ENCODE peak calls at places on chromosomes 11 and 22, in seven cellular contexts. G, H, P, J, V, M and D are unnamed samples.

GRCh38 chr11:1843796-1844195 is 5.0 kb downstream of the TNNI2 start:
- DNase-seq in G (no peak), H (no peak), P (no peak), J (no peak), V (no peak), M (no peak), D (no peak)

GRCh38 chr11:77311701-77312100 is 10.2 kb upstream of the GDPD4 start:
- DNase-seq in G (no peak), H (no peak), P (no peak), J (no peak), V (no peak), M (no peak), D (no peak)

GRCh38 chr11:72338741-72339140 is 94.8 kb upstream of the PHOX2A start:
- DNase-seq in G (no peak), H (no peak), P (no peak), J (no peak), V (no peak), M (no peak), D (no peak)

GRCh38 chr11:111785886-111786412 is 19.8 kb upstream of the PPP2R1B start:
- DNase-seq in G (no peak), H (no peak), P (no peak), J (no peak), V (no peak), M (no peak), D (no peak)

GRCh38 chr22:19960491-19961200 is 19.0 kb upstream of the TXNRD2 start:
- DNase-seq in G (no peak), H (no peak), P (no peak), J (no peak), V (no peak), M (no peak), D (no peak)

GRCh38 chr11:12170984-12171383 is 60.6 kb downstream of the MICAL2 start:
- DNase-seq in G (no peak), H (no peak), P (no peak), J (no peak), V (no peak), M (peak; percentile 51), D (no peak)

GRCh38 chr11:108019870-108020540 is 11.3 kb downstream of the CUL5 start:
- DNase-seq in G (no peak), H (no peak), P (no peak), J (no peak), V (no peak), M (no peak), D (no peak)

GRCh38 chr11:72483412-72484186 is 49.3 kb upstream of the CLPB start:
- DNase-seq in G (no peak), H (peak; percentile 6), P (no peak), J (no peak), V (no peak), M (no peak), D (no peak)

GRCh38 chr22:47112994-47113879 is 350.8 kb downstream of the TBC1D22A start:
- DNase-seq in G (no peak), H (no peak), P (no peak), J (no peak), V (no peak), M (no peak), D (no peak)

GRCh38 chr22:29308148-29308790 is 1.8 kb downstream of the GAS2L1 start:
- DNase-seq in G (no peak), H (no peak), P (no peak), J (no peak), V (no peak), M (peak; percentile 50), D (peak; percentile 26)

GRCh38 chr11:14676068-14676467 is 32.5 kb downstream of the PDE3B start:
- DNase-seq in G (no peak), H (no peak), P (no peak), J (no peak), V (no peak), M (no peak), D (no peak)

GRCh38 chr11:35846874-35847273 is 97.0 kb upstream of the LDLRAD3 start:
- DNase-seq in G (no peak), H (no peak), P (no peak), J (no peak), V (no peak), M (no peak), D (no peak)

GRCh38 chr22:42360348-42360747 is 71.9 kb downstream of the NFAM1 start:
- DNase-seq in G (no peak), H (no peak), P (no peak), J (no peak), V (no peak), M (no peak), D (no peak)

GRCh38 chr11:122234257-122234656 is 118.2 kb upstream of the BLID start:
- DNase-seq in G (no peak), H (no peak), P (no peak), J (no peak), V (no peak), M (no peak), D (no peak)

GRCh38 chr11:48049036-48049435 is 68.7 kb downstream of the PTPRJ start:
- DNase-seq in G (no peak), H (no peak), P (no peak), J (no peak), V (no peak), M (no peak), D (no peak)

GRCh38 chr11:130390071-130390758 is 38.2 kb downstream of the ADAMTS8 start:
- DNase-seq in G (no peak), H (no peak), P (no peak), J (no peak), V (peak; percentile 25), M (no peak), D (no peak)

GRCh38 chr11:80524330-80524729 is 1083.5 kb upstream of the TENM4 start:
- DNase-seq in G (no peak), H (no peak), P (no peak), J (no peak), V (no peak), M (no peak), D (no peak)

GRCh38 chr11:3231550-3231850 is 717 bp downstream of the MRGPRE start:
- DNase-seq in G (no peak), H (no peak), P (peak; percentile 11), J (no peak), V (no peak), M (no peak), D (no peak)

GRCh38 chr11:134613646-134614045 is 201.6 kb upstream of the B3GAT1 start:
- DNase-seq in G (no peak), H (no peak), P (no peak), J (no peak), V (no peak), M (no peak), D (no peak)

GRCh38 chr11:122128146-122128545 is 12.1 kb upstream of the BLID start:
- DNase-seq in G (no peak), H (no peak), P (no peak), J (no peak), V (no peak), M (no peak), D (no peak)

GRCh38 chr11:59706518-59707285 is 6.9 kb downstream of the OR10V1 start:
- DNase-seq in G (no peak), H (peak; percentile 36), P (no peak), J (no peak), V (peak; percentile 38), M (no peak), D (no peak)

GRCh38 chr11:117691206-117691490 is 105.9 kb downstream of the DSCAML1 start:
- DNase-seq in G (no peak), H (no peak), P (no peak), J (no peak), V (no peak), M (no peak), D (no peak)

GRCh38 chr11:119101367-119101758 is 290 bp downstream of the DPAGT1 start:
- DNase-seq in G (no peak), H (no peak), P (no peak), J (no peak), V (no peak), M (no peak), D (peak; percentile 25)

DNA sequence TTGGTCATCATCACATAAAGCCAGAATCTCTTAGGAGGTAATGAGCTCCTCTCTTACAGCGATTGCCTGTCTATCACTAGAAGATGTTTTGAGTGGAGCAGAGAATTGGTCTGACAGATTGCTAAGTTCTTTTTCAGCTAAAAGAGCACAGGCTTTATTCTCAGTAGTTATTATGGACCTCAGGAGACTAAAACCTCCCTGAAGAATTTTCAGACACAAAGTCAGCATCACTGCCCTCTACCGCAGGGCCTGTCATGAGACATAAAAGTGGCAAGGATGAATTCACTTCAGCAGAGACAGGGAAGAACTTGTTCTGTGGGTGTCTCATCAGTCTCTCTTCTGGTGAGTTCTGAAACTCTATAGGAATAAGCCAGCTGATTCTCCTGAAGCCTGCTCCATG is at the start of gene OR51I2:
- DNase-seq in G (no peak), H (no peak), P (no peak), J (no peak), V (no peak), M (no peak), D (no peak)
- TF ChIP-seq CTCF in G (no peak), H (no peak), P (no peak), J (no peak), V (no peak), M (no peak), D (no peak)

GRCh38 chr11:86952933-86953637 is 2.1 kb downstream of the FZD4 start:
- DNase-seq in G (no peak), H (no peak), P (no peak), J (no peak), V (no peak), M (no peak), D (no peak)
- TF ChIP-seq CTCF in G (no peak), H (no peak), P (no peak), J (no peak), V (no peak), M (no peak), D (no peak)

DNA sequence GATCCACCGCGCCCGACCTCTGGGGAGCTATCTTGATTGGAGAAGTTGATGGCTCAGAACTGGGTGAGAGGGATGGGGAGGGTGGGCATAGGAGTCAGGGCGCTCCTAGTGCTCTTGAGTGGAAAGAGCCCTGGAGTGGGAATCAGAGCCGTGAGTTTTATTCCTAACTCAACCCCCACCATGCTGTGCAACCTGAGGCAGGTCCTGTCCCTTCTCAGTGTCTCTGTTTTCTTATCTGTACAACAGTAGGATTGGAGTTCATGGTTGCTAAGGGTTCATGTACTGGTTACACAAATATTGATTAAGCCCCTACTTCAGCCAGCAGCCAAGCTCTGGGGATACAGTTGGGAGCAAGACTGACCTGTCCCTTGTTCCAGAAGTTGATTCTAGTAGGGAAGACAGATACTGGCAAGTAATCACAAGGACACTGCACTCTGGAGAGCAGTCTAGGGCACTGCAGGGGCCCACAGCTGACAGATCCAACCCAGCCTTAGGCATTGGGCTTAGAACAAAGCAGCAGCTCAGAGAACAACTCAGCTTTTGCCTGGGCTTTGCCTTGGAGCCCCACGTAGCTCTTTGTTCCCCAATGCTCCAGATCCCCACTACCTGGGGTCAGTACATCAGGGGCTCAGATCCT is 12.4 kb upstream of the DAGLA start:
- DNase-seq in G (no peak), H (no peak), P (no peak), J (no peak), V (no peak), M (no peak), D (no peak)
- TF ChIP-seq CTCF in G (no peak), H (no peak), P (no peak), J (no peak), V (no peak), M (no peak), D (no peak)

DNA sequence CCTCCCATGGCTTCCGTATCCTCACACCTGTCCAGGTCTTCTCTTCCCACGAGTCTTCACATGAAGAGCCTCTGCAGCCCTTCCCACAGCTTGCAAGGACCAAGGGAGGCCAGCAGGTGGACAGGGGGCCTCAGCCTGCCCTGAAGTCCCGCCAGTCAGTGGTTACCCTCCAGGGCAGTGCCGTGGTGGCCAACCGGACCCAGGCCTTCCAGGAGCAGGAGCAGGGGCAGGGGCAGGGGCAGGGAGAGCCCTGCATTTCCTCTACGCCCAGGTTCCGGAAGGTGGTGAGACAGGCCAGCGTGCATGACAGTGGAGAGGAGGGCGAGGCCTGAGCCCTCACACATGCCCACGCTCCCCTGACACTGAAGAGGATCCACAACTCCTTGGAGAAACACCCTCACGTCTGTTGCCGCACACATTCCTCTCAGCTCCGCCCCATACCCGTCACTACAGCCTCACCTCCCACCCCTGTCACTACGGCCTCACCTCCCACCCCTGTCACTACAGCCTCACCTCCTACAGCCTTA is 8.3 kb downstream of the SSH3 start:
- DNase-seq in G (no peak), H (no peak), P (no peak), J (no peak), V (no peak), M (no peak), D (no peak)
- TF ChIP-seq CTCF in G (no peak), H (no peak), P (no peak), J (no peak), V (no peak), M (no peak), D (no peak)